ENCODE peak calls at places on chromosomes 13 and 19, in ten cellular contexts. Y is stomach, D is GM10248, P is pancreas, S is Calu3, M is A549, I is heart right ventricle, Q is dorsolateral prefrontal cortex, N is type B pancreatic cell, T is endodermal cell. O is an unnamed sample.

GRCh38 chr13:44967656-44968451 is 21.4 kb downstream of the NUFIP1 start:
- DNase-seq in Q (no peak), D (no peak), I (no peak), Y (no peak), P (no peak), M (no peak), S (no peak), N (no peak), T (no peak), O (no peak)

GRCh38 chr19:28289294-28290063 is 923.5 kb downstream of the UQCRFS1 start:
- DNase-seq in D (no peak), Y (no peak), S (no peak), M (no peak), N (no peak), I (no peak), T (peak; percentile 66), P (peak; percentile 60), Q (peak; percentile 74), O (no peak)

GRCh38 chr13:106533940-106534843 is 1.3 kb downstream of the EFNB2 start:
- DNase-seq in Y (peak; percentile 53), N (peak; percentile 72), P (peak; percentile 31), S (peak; percentile 17), T (peak; percentile 79), Q (peak; percentile 32), I (peak; percentile 21), D (peak; percentile 17), M (no peak), O (peak; percentile 32)

GRCh38 chr13:33787051-33787591 is 30.8 kb upstream of the RFC3 start:
- DNase-seq in T (no peak), Y (no peak), S (no peak), D (peak; percentile 18), I (no peak), M (no peak), P (no peak), Q (no peak), N (no peak), O (no peak)

GRCh38 chr13:20815469-20815868 is 41.7 kb upstream of the EEF1AKMT1 start:
- DNase-seq in T (no peak), D (no peak), Y (no peak), M (no peak), S (no peak), P (no peak), I (no peak), Q (no peak), N (no peak), O (no peak)

GRCh38 chr13:45995245-45995644 is 57.3 kb downstream of the ZC3H13 start:
- DNase-seq in P (no peak), T (no peak), I (no peak), S (no peak), D (no peak), Y (no peak), N (no peak), Q (no peak), M (no peak), O (no peak)

GRCh38 chr19:29517412-29517811 is 8.4 kb upstream of the VSTM2B start:
- DNase-seq in S (no peak), I (no peak), Y (no peak), P (no peak), N (no peak), M (no peak), D (no peak), T (no peak), Q (no peak), O (no peak)

GRCh38 chr13:113935081-113935511 is 38.8 kb downstream of the C13orf46 start:
- DNase-seq in T (peak; percentile 70), M (no peak), N (no peak), Y (no peak), S (no peak), P (no peak), D (no peak), I (no peak), Q (no peak), O (no peak)

GRCh38 chr13:29935309-29935981 is 85.0 kb upstream of the UBL3 start:
- DNase-seq in P (no peak), S (no peak), M (no peak), D (peak; percentile 80), N (no peak), Q (peak; percentile 27), Y (peak; percentile 48), T (no peak), I (no peak), O (peak; percentile 76)

GRCh38 chr13:29583073-29583785 is 12.3 kb downstream of the SLC7A1 start:
- DNase-seq in Q (no peak), S (no peak), M (no peak), T (peak; percentile 61), D (no peak), N (no peak), Y (no peak), P (no peak), I (no peak), O (no peak)

GRCh38 chr13:52786747-52787146 is 47.1 kb upstream of the CNMD start:
- DNase-seq in N (no peak), S (peak; percentile 57), P (no peak), M (no peak), Y (no peak), D (no peak), Q (peak; percentile 83), I (no peak), T (no peak), O (no peak)

GRCh38 chr19:42424345-42424707 is 2.9 kb downstream of the LIPE start:
- DNase-seq in S (no peak), Q (no peak), N (no peak), Y (no peak), P (no peak), D (no peak), T (no peak), M (no peak), I (no peak), O (no peak)

GRCh38 chr19:42423462-42424344 is 3.5 kb downstream of the LIPE start:
- DNase-seq in D (peak; percentile 97), S (peak; percentile 91), N (peak; percentile 86), Q (peak; percentile 96), I (peak; percentile 92), T (peak; percentile 96), P (peak; percentile 86), Y (peak; percentile 87), M (peak; percentile 100), O (peak; percentile 98)

GRCh38 chr19:42421591-42422031 is 5.6 kb downstream of the LIPE start:
- DNase-seq in Q (no peak), M (no peak), P (peak; percentile 58), T (no peak), I (peak; percentile 51), Y (peak; percentile 50), S (no peak), D (no peak), N (no peak), O (no peak)

GRCh38 chr19:42422092-42422575 is 5.1 kb downstream of the LIPE start:
- DNase-seq in P (no peak), I (peak; percentile 60), Y (no peak), N (no peak), M (no peak), D (no peak), S (no peak), T (no peak), Q (no peak), O (no peak)

GRCh38 chr19:42422576-42423461 is 4.4 kb downstream of the LIPE start:
- DNase-seq in S (peak; percentile 54), Q (peak; percentile 65), N (no peak), T (peak; percentile 74), Y (no peak), M (no peak), D (peak; percentile 62), I (peak; percentile 49), P (peak; percentile 45), O (peak; percentile 64)
- TF ChIP-seq CTCF in S (no peak), Q (no peak), N (no peak), T (no peak), Y (no peak), M (no peak), D (no peak), I (no peak), P (no peak), O (no peak)

GRCh38 chr19:13038306-13039210 is 43.3 kb downstream of the NFIX start:
- DNase-seq in Q (no peak), T (peak; percentile 56), P (no peak), S (no peak), D (no peak), N (no peak), I (no peak), M (no peak), Y (no peak), O (no peak)
- TF ChIP-seq CTCF in Q (no peak), T (peak; percentile 46), P (no peak), S (no peak), D (peak; percentile 5), N (no peak), I (no peak), M (no peak), Y (no peak), O (no peak)

DNA sequence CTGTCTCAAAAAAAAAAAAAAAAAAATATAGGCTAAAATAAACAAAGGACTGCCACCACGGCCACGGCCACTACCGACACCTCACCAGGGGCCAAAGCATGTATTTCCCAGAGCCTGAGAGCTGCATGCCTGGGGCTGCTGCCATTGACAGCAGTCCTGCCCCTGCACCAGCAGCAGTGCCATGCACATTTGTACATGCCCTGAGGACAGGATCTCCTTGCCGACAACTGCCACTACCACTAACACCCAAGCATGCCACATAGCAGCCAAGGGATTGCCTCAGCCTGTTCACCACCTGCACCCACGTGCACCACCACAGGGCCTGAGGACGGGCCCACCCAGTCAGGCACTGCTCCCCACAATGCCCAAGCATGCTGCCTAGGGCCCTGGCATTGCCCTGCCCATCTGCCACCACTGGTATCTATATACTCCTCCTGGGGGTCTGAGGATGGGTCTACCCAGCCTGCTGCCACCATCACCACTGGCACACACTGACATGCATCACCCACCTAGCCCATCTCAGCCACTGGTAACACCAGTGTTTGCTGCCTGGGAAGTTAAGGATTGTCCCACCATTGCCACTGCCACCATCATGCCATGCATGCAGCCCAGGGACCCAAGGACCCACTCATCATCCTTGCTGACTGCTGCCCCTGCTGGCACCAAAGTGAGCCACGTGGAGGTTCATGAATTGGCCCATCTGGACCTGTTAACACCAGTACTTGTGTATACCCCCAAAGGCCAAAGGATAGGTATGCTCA is 10.6 kb upstream of the NUP62 start:
- DNase-seq in D (no peak), P (no peak), N (no peak), S (peak; percentile 17), Y (no peak), T (peak; percentile 62), Q (no peak), I (no peak), M (no peak), O (no peak)
- TF ChIP-seq CTCF in D (no peak), P (no peak), N (peak; percentile 21), S (peak; percentile 34), Y (no peak), T (peak; percentile 52), Q (no peak), I (no peak), M (no peak), O (no peak)

DNA sequence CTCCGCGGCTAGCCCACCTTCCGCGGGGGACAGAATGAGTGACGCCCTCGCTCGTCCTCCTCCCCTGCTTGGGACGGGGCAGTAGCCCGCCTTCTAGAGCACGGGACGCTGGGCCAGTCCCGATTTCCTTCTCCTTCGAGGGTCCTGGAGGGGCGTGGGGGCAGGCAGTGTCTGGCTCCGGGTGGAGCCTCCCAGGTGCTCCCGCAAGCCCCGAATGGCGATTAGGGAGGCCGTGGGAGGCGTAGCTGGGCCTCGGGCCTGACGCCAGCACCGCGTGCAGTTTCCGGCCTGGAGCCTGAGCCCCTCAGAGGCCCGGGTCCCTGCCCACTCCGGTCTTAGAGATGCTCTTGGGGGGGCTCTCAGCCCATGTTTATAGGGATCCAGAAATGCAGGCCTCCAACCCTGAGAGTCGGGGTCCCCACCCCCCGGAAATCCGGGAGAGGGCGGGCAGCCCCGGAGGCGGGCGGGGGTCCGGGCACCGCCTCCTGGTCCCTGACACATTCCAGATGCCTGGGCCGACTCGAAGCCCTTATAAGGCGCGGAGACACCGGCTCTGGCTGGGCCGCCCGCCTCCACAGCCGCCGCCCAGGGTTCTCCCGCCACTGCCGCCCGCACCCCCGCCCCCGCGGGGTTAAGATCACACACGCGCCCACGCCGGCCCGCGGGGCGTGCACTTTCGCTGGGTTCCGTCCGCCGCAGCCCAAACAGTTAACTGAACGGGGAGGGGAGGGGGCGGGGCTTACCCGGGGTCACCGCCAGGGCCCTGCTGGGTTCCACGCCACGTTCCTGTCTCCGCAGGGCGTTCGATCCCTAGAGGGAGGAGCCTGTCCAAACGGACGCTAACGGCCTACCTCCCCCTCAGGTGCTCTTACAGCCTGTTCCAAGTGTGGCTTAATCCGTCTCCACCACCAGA is 1.5 kb downstream of the MYADM start:
- DNase-seq in M (peak; percentile 95), I (peak; percentile 91), P (peak; percentile 92), N (peak; percentile 91), Q (no peak), D (peak; percentile 84), S (peak; percentile 98), T (peak; percentile 95), Y (peak; percentile 90), O (peak; percentile 87)
- TF ChIP-seq CTCF in M (no peak), I (no peak), P (peak; percentile 35), N (peak; percentile 65), Q (no peak), D (no peak), S (peak; percentile 32), T (peak; percentile 51), Y (peak; percentile 56), O (no peak)

O was measured in GM13976.